ENCODE peak calls at places on chromosomes 7 and 10, in ten cellular contexts. M is ovary, Q is ACHN, Z is amygdala, A is tibial artery, B is left kidney, E is cardiac fibroblast, Y is H4, U is iris pigment epithelial cell, J is AG10803. K is an unnamed sample.

GRCh38 chr7:20539201-20539600 is 76.3 kb upstream of the ABCB5 start:
- DNase-seq in M (no peak), Q (peak), Z (no peak), A (no peak), B (no peak), E (no peak), Y (peak), U (no peak), J (peak), K (no peak)

GRCh38 chr7:48868916-48869315 is 55.4 kb upstream of the CDC14C start:
- DNase-seq in M (no peak), Q (no peak), Z (no peak), A (no peak), B (peak), E (no peak), Y (no peak), U (no peak), J (no peak), K (no peak)

GRCh38 chr7:53993205-53993604 is 549.0 kb upstream of the VSTM2A start:
- DNase-seq in M (no peak), Q (no peak), Z (no peak), A (no peak), B (no peak), E (no peak), Y (no peak), U (no peak), J (no peak), K (no peak)

GRCh38 chr7:19762631-19763030 is 10.8 kb downstream of the TMEM196 start:
- DNase-seq in M (no peak), Q (no peak), Z (no peak), A (no peak), B (no peak), E (peak), Y (no peak), U (no peak), J (peak), K (peak)

GRCh38 chr10:34024708-34025425 is 690.4 kb upstream of the NRP1 start:
- DNase-seq in M (no peak), Q (no peak), Z (no peak), A (peak), B (no peak), E (peak), Y (peak), U (peak), J (no peak), K (no peak)

GRCh38 chr10:11209810-11210141 is 192.1 kb downstream of the CELF2 start:
- DNase-seq in M (no peak), Q (no peak), Z (peak), A (no peak), B (no peak), E (no peak), Y (no peak), U (no peak), J (no peak), K (no peak)

GRCh38 chr10:20391629-20392028 is 505.5 kb downstream of the NEBL start:
- DNase-seq in M (no peak), Q (no peak), Z (no peak), A (no peak), B (no peak), E (no peak), Y (no peak), U (no peak), J (no peak), K (no peak)

GRCh38 chr7:4687956-4688355 is 5.9 kb downstream of the FOXK1 start:
- DNase-seq in M (no peak), Q (no peak), Z (no peak), A (no peak), B (no peak), E (no peak), Y (no peak), U (no peak), J (no peak), K (no peak)

GRCh38 chr7:75048435-75049379 is 24.9 kb downstream of the RCC1L start:
- DNase-seq in M (peak), Q (no peak), Z (no peak), A (no peak), B (no peak), E (peak), Y (no peak), U (peak), J (peak), K (no peak)

GRCh38 chr10:77409697-77410471 is 227.7 kb downstream of the KCNMA1 start:
- DNase-seq in M (no peak), Q (no peak), Z (no peak), A (no peak), B (no peak), E (no peak), Y (no peak), U (no peak), J (no peak), K (no peak)

GRCh38 chr7:98210513-98211220 is 572 bp upstream of the BHLHA15 start:
- DNase-seq in M (peak), Q (peak), Z (no peak), A (peak), B (peak), E (peak), Y (no peak), U (peak), J (peak), K (peak)

GRCh38 chr7:156819733-156820295 is 73.2 kb downstream of the LMBR1 start:
- DNase-seq in M (no peak), Q (no peak), Z (no peak), A (no peak), B (no peak), E (no peak), Y (no peak), U (no peak), J (no peak), K (no peak)

GRCh38 chr7:157485961-157486510 is 149.2 kb downstream of the DNAJB6 start:
- DNase-seq in M (no peak), Q (no peak), Z (no peak), A (no peak), B (no peak), E (no peak), Y (no peak), U (no peak), J (no peak), K (no peak)

GRCh38 chr7:32070051-32070405 is 179 bp downstream of the PDE1C start:
- DNase-seq in M (no peak), Q (no peak), Z (no peak), A (no peak), B (no peak), E (no peak), Y (no peak), U (no peak), J (no peak), K (no peak)

GRCh38 chr10:121281576-121281975 is 316.7 kb downstream of the FGFR2 start:
- DNase-seq in M (no peak), Q (no peak), Z (no peak), A (no peak), B (no peak), E (no peak), Y (peak), U (peak), J (no peak), K (no peak)

GRCh38 chr7:135208417-135208793 is 2.9 kb downstream of the WDR91 start:
- DNase-seq in M (no peak), Q (peak), Z (no peak), A (no peak), B (peak), E (no peak), Y (no peak), U (no peak), J (no peak), K (no peak)

GRCh38 chr10:132811891-132812481 is 26.0 kb upstream of the NKX6-2 start:
- DNase-seq in M (no peak), Q (no peak), Z (no peak), A (no peak), B (no peak), E (no peak), Y (no peak), U (no peak), J (no peak), K (no peak)

GRCh38 chr10:119270893-119271361 is 63.6 kb downstream of the GRK5 start:
- DNase-seq in M (peak), Q (peak), Z (no peak), A (peak), B (no peak), E (peak), Y (peak), U (peak), J (no peak), K (no peak)

GRCh38 chr7:4841007-4841784 is 20.6 kb downstream of the PAPOLB start:
- DNase-seq in M (no peak), Q (no peak), Z (no peak), A (no peak), B (peak), E (no peak), Y (peak), U (no peak), J (no peak), K (no peak)

GRCh38 chr7:148883233-148884048 is 650 bp downstream of the EZH2 start:
- DNase-seq in M (peak), Q (peak), Z (peak), A (peak), B (peak), E (peak), Y (no peak), U (peak), J (no peak), K (no peak)

GRCh38 chr7:51224811-51225581 is 91.6 kb downstream of the COBL start:
- DNase-seq in M (no peak), Q (peak), Z (no peak), A (no peak), B (peak), E (no peak), Y (no peak), U (no peak), J (no peak), K (no peak)

GRCh38 chr10:32210306-32211045 is 136.5 kb downstream of the EPC1 start:
- DNase-seq in M (no peak), Q (peak), Z (no peak), A (no peak), B (peak), E (peak), Y (peak), U (peak), J (peak), K (peak)

GRCh38 chr7:139522830-139523198 is 671 bp upstream of the CLEC2L start:
- DNase-seq in M (no peak), Q (no peak), Z (no peak), A (no peak), B (no peak), E (no peak), Y (no peak), U (no peak), J (no peak), K (no peak)

K was measured in AG08395.